ENCODE peak calls at places on chromosomes 3 and 15, in eight cellular contexts. K is HepG2, F is SK-N-SH, X is A549, O is GM12878, J is endothelial cell of umbilical vein, N is NB4, C is H1. B is an unnamed sample.
A peak's percentile ranks its signal among the peaks of the same experiment; 100 is the strongest.

GRCh38 chr3:72818915-72819314 is 29.3 kb downstream of the SHQ1 start:
- DNase-seq in K (no peak), F (no peak), X (no peak), O (no peak), J (peak; percentile 42), N (no peak), C (no peak), B (no peak)

GRCh38 chr3:161267646-161268045 is 46.5 kb downstream of the NMD3 start:
- DNase-seq in K (no peak), F (no peak), X (no peak), O (no peak), J (no peak), N (no peak), C (no peak), B (no peak)

GRCh38 chr3:40771112-40771511 is 246.4 kb downstream of the ZNF621 start:
- DNase-seq in K (no peak), F (no peak), X (no peak), O (no peak), J (no peak), N (no peak), C (no peak), B (no peak)

GRCh38 chr3:47204875-47205274 is 41.0 kb upstream of the SETD2 start:
- DNase-seq in K (no peak), F (no peak), X (no peak), O (no peak), J (no peak), N (no peak), C (no peak), B (no peak)

GRCh38 chr3:51622868-51623267 is 48.2 kb upstream of the TEX264 start:
- DNase-seq in K (no peak), F (peak; percentile 39), X (no peak), O (no peak), J (no peak), N (no peak), C (no peak), B (no peak)

GRCh38 chr3:74267583-74268184 is 346.8 kb downstream of the CNTN3 start:
- DNase-seq in K (peak; percentile 40), F (peak; percentile 48), X (peak; percentile 1), O (no peak), J (peak; percentile 7), N (peak; percentile 61), C (no peak), B (peak; percentile 47)

GRCh38 chr3:133469140-133469731 is 69.4 kb downstream of the BFSP2 start:
- DNase-seq in K (peak; percentile 91), F (no peak), X (no peak), O (no peak), J (no peak), N (no peak), C (no peak), B (no peak)

GRCh38 chr15:29747837-29748417 is 74.3 kb downstream of the TJP1 start:
- DNase-seq in K (peak; percentile 3), F (peak; percentile 17), X (no peak), O (no peak), J (peak; percentile 49), N (no peak), C (no peak), B (no peak)

DNA sequence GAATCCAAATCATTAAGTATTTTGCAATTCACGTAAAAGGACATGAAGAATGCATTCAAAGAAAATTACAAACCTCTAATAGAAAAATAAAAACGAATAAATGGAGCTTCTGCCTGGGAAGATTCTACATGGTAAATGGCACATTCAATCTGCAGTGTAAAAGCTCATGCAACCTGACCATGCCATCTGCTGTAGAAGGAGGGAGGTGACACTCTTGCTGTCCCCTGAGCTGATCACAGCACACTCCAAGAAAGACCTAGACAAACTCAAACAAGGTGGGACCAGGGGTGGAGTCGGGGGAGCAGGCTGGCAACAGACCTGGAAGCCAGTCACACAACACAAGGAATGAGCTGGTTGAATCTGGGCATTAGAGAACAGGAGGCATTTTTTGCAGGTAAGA is 101.8 kb downstream of the BDH1 start:
- DNase-seq in K (peak; percentile 49), F (peak; percentile 50), X (no peak), O (no peak), J (no peak), N (peak; percentile 33), C (no peak), B (no peak)
- TF ChIP-seq MAX in K (no peak), F (no peak), X (no peak), O (no peak), J (no peak), N (no peak), C (no peak), B (no peak)

DNA sequence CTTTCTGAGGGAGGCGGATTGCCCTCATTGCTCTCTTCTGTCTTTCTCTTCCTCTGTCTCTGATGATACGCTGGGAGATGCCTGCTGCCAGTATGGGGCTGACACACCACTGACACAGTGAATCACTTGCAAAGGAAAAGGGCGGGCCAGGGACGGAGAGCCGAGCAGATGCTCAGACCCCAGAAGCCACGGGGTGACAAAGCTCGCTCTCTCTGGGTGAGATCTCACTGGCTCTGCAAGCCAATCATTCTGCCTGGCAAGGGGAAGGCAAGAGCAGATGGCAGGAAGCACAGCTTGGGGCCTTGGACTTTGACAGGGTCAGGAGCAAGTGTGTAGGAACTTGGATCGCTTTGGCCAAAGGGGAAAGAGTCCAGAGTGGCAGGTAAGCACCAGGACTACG is 198.7 kb downstream of the NTRK3 start:
- DNase-seq in K (no peak), F (no peak), X (no peak), O (no peak), J (no peak), N (no peak), C (no peak), B (no peak)
- TF ChIP-seq MAX in K (no peak), F (no peak), X (no peak), O (no peak), J (no peak), N (no peak), C (no peak), B (no peak)

DNA sequence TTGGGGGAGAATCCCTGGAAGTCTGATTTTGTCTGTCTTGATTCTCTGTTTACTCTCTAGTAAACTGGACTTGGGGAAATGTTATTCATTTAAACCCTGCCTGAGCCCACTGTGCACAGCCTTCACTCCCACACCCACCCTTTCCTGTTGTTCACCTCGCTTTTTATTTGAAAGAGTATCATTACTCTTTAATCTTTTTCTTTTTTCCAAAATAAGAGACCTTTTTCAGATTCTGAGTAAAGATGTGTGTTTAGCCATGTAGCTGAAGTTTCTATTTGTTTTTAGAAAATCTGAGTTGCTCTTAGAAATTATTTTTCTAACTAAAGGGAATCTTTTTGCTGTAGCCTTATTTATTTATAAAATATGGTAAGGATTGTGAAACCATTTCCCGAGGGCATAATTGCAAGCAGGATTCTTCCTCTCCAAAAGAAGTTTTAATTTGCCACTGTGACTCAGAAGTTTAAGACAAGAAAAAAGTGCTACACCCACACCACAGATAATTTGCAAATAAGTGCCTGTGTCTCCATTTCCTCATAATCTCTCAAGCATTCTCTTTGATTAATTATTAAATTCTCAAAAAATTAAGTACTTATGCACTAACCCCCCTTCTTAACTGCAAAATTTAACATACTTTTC is 43.4 kb downstream of the RASA2 start:
- DNase-seq in K (no peak), F (no peak), X (no peak), O (no peak), J (peak; percentile 81), N (peak; percentile 83), C (no peak), B (no peak)
- TF ChIP-seq MAX in K (no peak), F (no peak), X (no peak), O (no peak), J (no peak), N (no peak), C (no peak), B (no peak)

GRCh38 chr15:38864122-38864521 is 299.5 kb upstream of the RASGRP1 start:
- DNase-seq in K (no peak), F (no peak), X (no peak), O (no peak), J (no peak), N (no peak), C (no peak), B (no peak)

GRCh38 chr15:38867556-38867955 is 302.9 kb upstream of the RASGRP1 start:
- DNase-seq in K (no peak), F (no peak), X (no peak), O (no peak), J (no peak), N (no peak), C (no peak), B (no peak)

GRCh38 chr15:38863381-38863780 is 298.8 kb upstream of the RASGRP1 start:
- DNase-seq in K (no peak), F (no peak), X (no peak), O (no peak), J (no peak), N (no peak), C (no peak), B (no peak)

GRCh38 chr15:38862104-38862503 is 297.5 kb upstream of the RASGRP1 start:
- DNase-seq in K (no peak), F (no peak), X (no peak), O (no peak), J (no peak), N (no peak), C (no peak), B (no peak)

DNA sequence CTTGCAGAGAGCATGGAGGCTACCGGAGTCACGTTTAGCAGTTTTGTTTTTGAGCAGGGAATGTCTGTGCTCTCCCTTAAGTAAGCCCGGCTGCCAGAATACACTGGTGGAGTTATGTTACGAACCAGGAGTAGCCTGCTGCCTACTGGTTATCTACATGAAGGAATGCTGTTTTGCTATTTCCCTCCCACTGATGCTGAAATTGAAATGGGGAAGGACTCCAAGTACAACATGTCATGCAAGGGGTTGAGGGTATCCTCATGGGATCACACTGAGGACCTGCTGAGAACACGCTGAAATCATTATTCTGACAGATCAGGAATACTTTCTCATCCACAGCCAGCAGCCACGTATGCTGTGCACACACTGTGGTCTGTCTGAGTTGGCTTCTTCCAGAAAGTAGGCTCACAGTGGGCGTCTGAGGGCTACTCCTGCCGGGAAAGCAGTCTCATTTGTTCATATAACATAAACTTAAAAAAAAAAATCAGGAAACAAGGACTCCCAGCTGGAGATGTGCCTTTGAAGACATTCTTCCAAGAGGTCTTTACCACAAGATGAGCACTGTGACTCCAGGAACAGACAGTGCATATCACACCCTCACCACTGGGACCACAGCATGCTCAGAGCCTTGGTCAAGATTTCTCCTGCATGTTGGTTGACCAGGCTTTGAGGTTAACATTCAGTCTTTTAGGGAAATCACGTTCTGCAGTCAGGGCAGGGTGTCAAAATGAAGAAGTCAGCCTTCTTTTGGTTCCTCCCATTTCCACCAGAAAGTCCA is 300.4 kb upstream of the RASGRP1 start:
- DNase-seq in K (no peak), F (no peak), X (no peak), O (no peak), J (no peak), N (no peak), C (no peak), B (no peak)
- TF ChIP-seq MAX in K (no peak), F (no peak), X (no peak), O (no peak), J (no peak), N (no peak), C (no peak), B (no peak)

DNA sequence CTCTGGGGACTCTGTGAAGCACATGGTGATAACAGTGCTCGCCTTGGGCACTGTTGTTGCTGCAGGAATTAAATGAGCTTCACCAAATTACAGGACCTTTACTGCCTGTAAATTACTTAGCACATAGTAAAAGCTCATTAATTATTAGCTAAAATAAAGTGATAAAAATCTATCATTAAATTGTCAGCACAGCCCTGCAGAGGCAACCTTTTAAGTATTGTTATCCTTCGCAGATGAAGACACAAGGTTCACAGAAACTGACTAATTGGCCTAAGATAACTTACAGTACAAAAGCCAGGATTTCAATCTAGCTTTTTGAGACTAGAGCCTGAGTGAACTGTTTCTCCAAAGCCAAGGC is 96.0 kb downstream of the ST6GAL1 start:
- DNase-seq in K (no peak), F (no peak), X (no peak), O (no peak), J (no peak), N (no peak), C (no peak), B (no peak)
- TF ChIP-seq MAX in K (no peak), F (no peak), X (no peak), O (no peak), J (no peak), N (no peak), C (no peak), B (no peak)

B was measured in WTC11.